ENCODE peak calls at places on chromosomes 12 and 14, in seven cellular contexts. M is NCI-H1436; A is stimulated activated CD8-positive, alpha-beta memory T cell treated with anti-CD3 and anti-CD28 coated beads, Interleukin-7, amount 100 ng/mL, for 24 hours; E is NCI-H1105; P is activated B cell treated with CpG ODN at 0.5 μM for 24 hours; T is bronchial epithelial cell; X is tibial artery. U is an unnamed sample.

GRCh38 chr14:64040044-64040443 is 187.2 kb downstream of the SYNE2 start:
- DNase-seq in E (no peak), P (no peak), M (no peak), A (no peak), X (no peak), T (peak), U (no peak)

GRCh38 chr12:77847665-77848431 is 17.2 kb downstream of the NAV3 start:
- DNase-seq in M (no peak), P (no peak), X (no peak), E (no peak), T (peak), A (no peak), U (no peak)

GRCh38 chr12:99111600-99111999 is 466.5 kb downstream of the APAF1 start:
- DNase-seq in P (no peak), T (no peak), M (peak), E (peak), X (no peak), A (no peak), U (no peak)

GRCh38 chr14:67557118-67557517 is 24.0 kb downstream of the PLEKHH1 start:
- DNase-seq in X (no peak), T (peak), M (no peak), P (no peak), A (no peak), E (no peak), U (no peak)

GRCh38 chr12:8157484-8158198 is 826 bp downstream of the ZNF705A start:
- DNase-seq in A (no peak), P (no peak), E (no peak), X (no peak), T (no peak), M (no peak), U (no peak)

GRCh38 chr12:121026274-121027045 is 10.2 kb upstream of the C12orf43 start:
- DNase-seq in P (no peak), M (no peak), X (no peak), A (no peak), T (no peak), E (no peak), U (no peak)

GRCh38 chr14:49306152-49306751 is 279.9 kb downstream of the RPS29 start:
- DNase-seq in T (peak), A (no peak), E (peak), X (no peak), M (no peak), P (no peak), U (peak)

GRCh38 chr12:119115296-119115905 is 63.3 kb upstream of the HSPB8 start:
- DNase-seq in A (no peak), M (peak), P (no peak), E (peak), X (no peak), T (peak), U (peak)

GRCh38 chr14:47917344-47917954 is 242.0 kb upstream of the MDGA2 start:
- DNase-seq in X (no peak), E (peak), T (peak), P (no peak), A (no peak), M (no peak), U (peak)

GRCh38 chr14:83172363-83172762 is 1638.7 kb upstream of the SEL1L start:
- DNase-seq in M (no peak), E (no peak), X (no peak), T (peak), A (no peak), P (no peak), U (no peak)

GRCh38 chr12:96879301-96879700 is 27.8 kb upstream of the NEDD1 start:
- DNase-seq in X (no peak), T (no peak), M (no peak), P (no peak), E (no peak), A (no peak), U (no peak)

GRCh38 chr12:46983959-46984833 is 95.2 kb upstream of the PCED1B start:
- DNase-seq in E (peak), T (peak), A (no peak), X (no peak), M (peak), P (no peak), U (peak)

GRCh38 chr14:91153360-91153759 is 39.5 kb downstream of the DGLUCY start:
- DNase-seq in T (no peak), P (no peak), M (no peak), E (no peak), X (no peak), A (no peak), U (no peak)

GRCh38 chr14:93962701-93963601 is 13.4 kb downstream of the ASB2 start:
- DNase-seq in E (no peak), P (peak), A (no peak), T (peak), M (no peak), X (no peak), U (peak)

GRCh38 chr12:118136559-118137003 is 657 bp downstream of the PEBP1 start:
- DNase-seq in T (peak), E (no peak), M (peak), P (peak), A (no peak), X (peak), U (peak)

GRCh38 chr14:50920482-50921225 is 23.6 kb downstream of the PYGL start:
- DNase-seq in X (no peak), A (no peak), T (no peak), P (no peak), M (no peak), E (no peak), U (no peak)

GRCh38 chr14:86196476-86196875 is 666.5 kb downstream of the FLRT2 start:
- DNase-seq in A (no peak), E (no peak), M (no peak), X (no peak), T (no peak), P (no peak), U (peak)

GRCh38 chr14:51455041-51455835 is 196.5 kb upstream of the FRMD6 start:
- DNase-seq in T (no peak), M (no peak), A (no peak), P (no peak), X (no peak), E (no peak), U (no peak)

GRCh38 chr14:96162265-96162664 is 42.4 kb upstream of the BDKRB2 start:
- DNase-seq in P (no peak), X (peak), M (no peak), T (no peak), A (no peak), E (no peak), U (no peak)

GRCh38 chr14:74326369-74327152 is 21.7 kb upstream of the VRTN start:
- DNase-seq in X (no peak), A (no peak), M (no peak), E (peak), P (no peak), T (no peak), U (no peak)

GRCh38 chr12:42237052-42237852 is 796 bp downstream of the YAF2 start:
- DNase-seq in M (peak), A (peak), P (peak), T (peak), E (peak), X (peak), U (peak)

GRCh38 chr12:30862486-30862885 is 64.1 kb upstream of the TSPAN11 start:
- DNase-seq in A (no peak), T (no peak), M (no peak), E (no peak), P (no peak), X (no peak), U (no peak)

GRCh38 chr12:24424889-24425600 is 475.6 kb upstream of the SOX5 start:
- DNase-seq in P (no peak), M (peak), E (peak), T (no peak), A (no peak), X (no peak), U (no peak)

U was measured in RPMI8226.